ENCODE peak calls at places on chromosomes 7 and 10, in ten cellular contexts. H is SIG-M5; I is GM13977; P is stimulated activated effector memory CD8-positive, alpha-beta T cell treated with anti-CD3 and anti-CD28 coated beads, Interleukin-12 subunit alpha, Interleukin-12 subunit beta, amount 100 ng/mL, for 72 hours; M is suprapubic skin; W is EL; B is ACHN; V is transverse colon; J is DMS 273 treated with DMSO at 0.1 percent for 48 hours; D is effector CD4-positive, alpha-beta T cell. S is an unnamed sample.

GRCh38 chr10:26983156-26983555 is 117.1 kb downstream of the ANKRD26 start:
- DNase-seq in V (no peak), J (no peak), W (no peak), M (no peak), I (no peak), B (no peak), D (no peak), H (no peak), P (no peak), S (no peak)

GRCh38 chr7:81036871-81037270 is 118.0 kb upstream of the SEMA3C start:
- DNase-seq in H (no peak), M (no peak), P (no peak), J (no peak), V (no peak), I (no peak), D (no peak), B (no peak), W (no peak), S (no peak)

GRCh38 chr7:32680259-32681173 is 185.2 kb downstream of the AVL9 start:
- DNase-seq in J (no peak), P (no peak), D (no peak), V (peak), I (no peak), M (no peak), W (peak), B (no peak), H (no peak), S (no peak)

GRCh38 chr10:34861293-34862004 is 46.4 kb upstream of the PARD3 start:
- DNase-seq in H (no peak), V (peak), P (no peak), D (no peak), J (peak), I (no peak), B (no peak), W (no peak), M (no peak), S (no peak)

GRCh38 chr7:1382553-1383397 is 76.5 kb downstream of the MICALL2 start:
- DNase-seq in W (no peak), V (no peak), D (no peak), B (no peak), H (no peak), P (no peak), I (no peak), J (no peak), M (no peak), S (no peak)

GRCh38 chr10:97522937-97523336 is 24.2 kb downstream of the UBTD1 start:
- DNase-seq in B (no peak), M (no peak), P (no peak), H (no peak), I (no peak), V (no peak), J (no peak), D (no peak), W (no peak), S (no peak)

GRCh38 chr7:48337012-48337621 is 165.9 kb downstream of the ABCA13 start:
- DNase-seq in W (peak), B (peak), H (no peak), D (no peak), M (no peak), I (peak), J (no peak), P (no peak), V (no peak), S (no peak)

GRCh38 chr7:50822110-50822509 is 39.4 kb upstream of the GRB10 start:
- DNase-seq in M (no peak), W (no peak), V (no peak), D (no peak), B (no peak), P (no peak), J (no peak), H (no peak), I (no peak), S (no peak)

GRCh38 chr7:65746398-65746669 is 126.5 kb upstream of the VKORC1L1 start:
- DNase-seq in P (no peak), D (no peak), I (no peak), V (no peak), M (no peak), H (no peak), W (peak), J (no peak), B (peak), S (no peak)

GRCh38 chr10:58573970-58574538 is 61.4 kb downstream of the BICC1 start:
- DNase-seq in J (no peak), M (no peak), D (no peak), I (no peak), V (no peak), P (no peak), B (no peak), W (peak), H (no peak), S (no peak)

GRCh38 chr7:135713836-135714470 is 14.0 kb downstream of the SLC13A4 start:
- DNase-seq in I (no peak), V (no peak), M (no peak), W (no peak), B (no peak), J (no peak), P (no peak), H (no peak), D (no peak), S (no peak)

GRCh38 chr10:54363390-54363789 is 437.6 kb downstream of the PCDH15 start:
- DNase-seq in H (no peak), M (no peak), J (no peak), P (no peak), W (no peak), B (no peak), I (no peak), D (no peak), V (no peak), S (no peak)

GRCh38 chr7:134927076-134927475 is 59.2 kb upstream of the AGBL3 start:
- DNase-seq in P (no peak), W (no peak), J (no peak), M (no peak), D (no peak), H (no peak), I (no peak), B (no peak), V (no peak), S (no peak)

GRCh38 chr7:2258661-2259365 is 16.8 kb downstream of the NUDT1 start:
- DNase-seq in W (no peak), M (no peak), V (no peak), J (no peak), P (peak), B (no peak), D (no peak), H (no peak), I (peak), S (no peak)

GRCh38 chr10:132226586-132227405 is 40.0 kb downstream of the DPYSL4 start:
- DNase-seq in P (no peak), V (no peak), I (no peak), J (no peak), H (no peak), B (no peak), M (no peak), W (no peak), D (no peak), S (no peak)

GRCh38 chr10:114151486-114151885 is 22.5 kb downstream of the CCDC186 start:
- DNase-seq in M (no peak), B (peak), I (no peak), V (no peak), W (peak), H (no peak), P (no peak), J (no peak), D (no peak), S (no peak)